ENCODE peak calls at places on chromosome 19, in eight cellular contexts. Z, W, N, Q, E, T, L and D are unnamed samples.

GRCh38 chr19:17441241-17442135 is 7.0 kb downstream of the TMEM221 start:
- DNase-seq in Z (peak; percentile 28), W (no peak), N (peak; percentile 27), Q (no peak), E (no peak), T (no peak), L (no peak), D (no peak)

GRCh38 chr19:12994701-12995595 is at the start of gene NFIX:
- DNase-seq in Z (no peak), W (peak; percentile 76), N (peak; percentile 60), Q (peak; percentile 54), E (no peak), T (peak; percentile 30), L (peak; percentile 65), D (peak; percentile 43)

GRCh38 chr19:33641956-33642498 is 20.3 kb downstream of the CHST8 start:
- DNase-seq in Z (no peak), W (no peak), N (no peak), Q (no peak), E (no peak), T (no peak), L (no peak), D (no peak)

GRCh38 chr19:50002386-50002960 is 22.7 kb downstream of the VRK3 start:
- DNase-seq in Z (no peak), W (no peak), N (no peak), Q (no peak), E (no peak), T (no peak), L (no peak), D (no peak)

GRCh38 chr19:43595605-43595998 is 332 bp downstream of the IRGQ start:
- DNase-seq in Z (no peak), W (no peak), N (no peak), Q (no peak), E (no peak), T (no peak), L (no peak), D (no peak)

GRCh38 chr19:21604351-21604926 is 99.0 kb downstream of the ZNF429 start:
- DNase-seq in Z (no peak), W (no peak), N (peak; percentile 95), Q (no peak), E (no peak), T (no peak), L (no peak), D (no peak)

GRCh38 chr19:46356670-46357055 is 9.8 kb downstream of the PPP5C start:
- DNase-seq in Z (no peak), W (no peak), N (no peak), Q (no peak), E (no peak), T (no peak), L (no peak), D (no peak)

GRCh38 chr19:290539-291521 is at the start of gene PLPP2:
- DNase-seq in Z (peak; percentile 40), W (no peak), N (no peak), Q (no peak), E (no peak), T (no peak), L (no peak), D (peak; percentile 58)

GRCh38 chr19:32581704-32582164 is 744 bp downstream of the PDCD5 start:
- DNase-seq in Z (no peak), W (peak; percentile 46), N (peak; percentile 57), Q (no peak), E (no peak), T (no peak), L (no peak), D (no peak)

GRCh38 chr19:16022681-16023557 is 53.4 kb upstream of the TPM4 start:
- DNase-seq in Z (no peak), W (no peak), N (no peak), Q (no peak), E (no peak), T (no peak), L (no peak), D (no peak)

GRCh38 chr19:14073925-14074838 is 1.6 kb downstream of the MISP3 start:
- DNase-seq in Z (no peak), W (peak; percentile 50), N (no peak), Q (no peak), E (no peak), T (no peak), L (no peak), D (no peak)

GRCh38 chr19:58183822-58184215 is 958 bp downstream of the ZNF274 start:
- DNase-seq in Z (no peak), W (no peak), N (no peak), Q (no peak), E (no peak), T (peak; percentile 14), L (no peak), D (no peak)

GRCh38 chr19:1822210-1822609 is 10.1 kb upstream of the ATP8B3 start:
- DNase-seq in Z (no peak), W (no peak), N (no peak), Q (no peak), E (no peak), T (no peak), L (no peak), D (no peak)

GRCh38 chr19:10286803-10287737 is at the start of gene ICAM4:
- DNase-seq in Z (no peak), W (peak; percentile 91), N (peak; percentile 100), Q (no peak), E (no peak), T (no peak), L (no peak), D (no peak)

GRCh38 chr19:8609210-8610040 is 1.1 kb downstream of the ADAMTS10 start:
- DNase-seq in Z (no peak), W (peak; percentile 79), N (peak; percentile 80), Q (no peak), E (no peak), T (no peak), L (no peak), D (peak; percentile 54)

GRCh38 chr19:47436712-47437401 is 17.5 kb upstream of the MEIS3 start:
- DNase-seq in Z (peak; percentile 53), W (peak; percentile 75), N (peak; percentile 88), Q (peak; percentile 78), E (peak; percentile 72), T (peak; percentile 82), L (peak; percentile 92), D (peak; percentile 78)

GRCh38 chr19:41362143-41362847 is 1.7 kb downstream of the B9D2 start:
- DNase-seq in Z (no peak), W (no peak), N (no peak), Q (no peak), E (no peak), T (no peak), L (no peak), D (no peak)

GRCh38 chr19:48999481-49000325 is 6.0 kb downstream of the RUVBL2 start:
- DNase-seq in Z (peak; percentile 45), W (peak; percentile 58), N (peak; percentile 69), Q (peak; percentile 64), E (no peak), T (peak; percentile 59), L (peak; percentile 62), D (peak; percentile 49)

GRCh38 chr19:12778020-12778904 is 2.9 kb upstream of the HOOK2 start:
- DNase-seq in Z (no peak), W (peak; percentile 87), N (peak; percentile 58), Q (no peak), E (no peak), T (no peak), L (no peak), D (no peak)

GRCh38 chr19:48603001-48603400 is 3.5 kb upstream of the SPACA4 start:
- DNase-seq in Z (no peak), W (no peak), N (no peak), Q (no peak), E (no peak), T (no peak), L (no peak), D (no peak)

GRCh38 chr19:19514215-19514633 is 1.1 kb downstream of the TSSK6 start:
- DNase-seq in Z (no peak), W (peak; percentile 87), N (no peak), Q (no peak), E (no peak), T (no peak), L (no peak), D (no peak)

GRCh38 chr19:32823747-32824102 is 45.8 kb downstream of the SLC7A9 start:
- DNase-seq in Z (no peak), W (no peak), N (no peak), Q (no peak), E (no peak), T (no peak), L (no peak), D (no peak)

GRCh38 chr19:52535831-52536800 is 8.6 kb downstream of the ZNF808 start:
- DNase-seq in Z (no peak), W (peak; percentile 94), N (peak; percentile 96), Q (peak; percentile 91), E (peak; percentile 47), T (peak; percentile 89), L (peak; percentile 87), D (peak; percentile 79)

GRCh38 chr19:17358395-17358794 is 18.7 kb downstream of the PLVAP start:
- DNase-seq in Z (no peak), W (no peak), N (no peak), Q (no peak), E (no peak), T (no peak), L (no peak), D (no peak)

GRCh38 chr19:3179739-3180293 is 1.2 kb downstream of the S1PR4 start:
- DNase-seq in Z (no peak), W (no peak), N (no peak), Q (no peak), E (peak; percentile 36), T (no peak), L (no peak), D (no peak)

GRCh38 chr19:38975861-38976271 is 324 bp upstream of the FBXO17 start:
- DNase-seq in Z (no peak), W (peak; percentile 39), N (no peak), Q (no peak), E (no peak), T (no peak), L (no peak), D (no peak)

GRCh38 chr19:5326986-5327623 is 13.5 kb downstream of the PTPRS start:
- DNase-seq in Z (no peak), W (no peak), N (no peak), Q (no peak), E (no peak), T (no peak), L (no peak), D (no peak)

GRCh38 chr19:46015961-46016425 is 6.9 kb downstream of the PGLYRP1 start:
- DNase-seq in Z (no peak), W (no peak), N (no peak), Q (no peak), E (no peak), T (no peak), L (no peak), D (no peak)

GRCh38 chr19:36032251-36033104 is at the start of gene CLIP3:
- DNase-seq in Z (peak; percentile 64), W (peak; percentile 71), N (no peak), Q (peak; percentile 38), E (peak; percentile 68), T (peak; percentile 35), L (peak; percentile 43), D (peak; percentile 40)